ENCODE peak calls at places on chromosomes 3 and 15, in six cellular contexts. One of them, this sample, is unnamed.

GRCh38 chr3:66047321-66048050 is 8.8 kb upstream of the MAGI1 start:
- DNase-seq in sigmoid colon: no peak
- DNase-seq in GM12891: no peak
- DNase-seq in endothelial cell of umbilical vein: peak
- DNase-seq in breast epithelium: no peak
- DNase-seq in stomach: no peak
- DNase-seq in this sample: no peak

GRCh38 chr3:127886276-127886862 is 28.7 kb upstream of the KBTBD12 start:
- DNase-seq in endothelial cell of umbilical vein: no peak
- DNase-seq in GM12891: no peak
- DNase-seq in sigmoid colon: no peak
- DNase-seq in stomach: no peak
- DNase-seq in breast epithelium: no peak
- DNase-seq in this sample: no peak

GRCh38 chr3:25785826-25786225 is 2.6 kb upstream of the NGLY1 start:
- DNase-seq in sigmoid colon: no peak
- DNase-seq in endothelial cell of umbilical vein: no peak
- DNase-seq in stomach: no peak
- DNase-seq in GM12891: no peak
- DNase-seq in breast epithelium: no peak
- DNase-seq in this sample: no peak

GRCh38 chr3:14988988-14989394 is 41.6 kb downstream of the NR2C2 start:
- DNase-seq in sigmoid colon: no peak
- DNase-seq in GM12891: peak
- DNase-seq in stomach: no peak
- DNase-seq in breast epithelium: no peak
- DNase-seq in endothelial cell of umbilical vein: no peak
- DNase-seq in this sample: no peak

GRCh38 chr3:95775486-95776094 is 1038.8 kb upstream of the EPHA6 start:
- DNase-seq in sigmoid colon: no peak
- DNase-seq in endothelial cell of umbilical vein: no peak
- DNase-seq in stomach: no peak
- DNase-seq in GM12891: no peak
- DNase-seq in breast epithelium: no peak
- DNase-seq in this sample: no peak

GRCh38 chr3:112982710-112983109 is 7.8 kb upstream of the CD200R1 start:
- DNase-seq in GM12891: no peak
- DNase-seq in endothelial cell of umbilical vein: no peak
- DNase-seq in stomach: no peak
- DNase-seq in breast epithelium: no peak
- DNase-seq in sigmoid colon: no peak
- DNase-seq in this sample: no peak

GRCh38 chr3:29978036-29978435 is 628.4 kb upstream of the TGFBR2 start:
- DNase-seq in endothelial cell of umbilical vein: no peak
- DNase-seq in stomach: no peak
- DNase-seq in breast epithelium: no peak
- DNase-seq in sigmoid colon: no peak
- DNase-seq in GM12891: no peak
- DNase-seq in this sample: no peak

GRCh38 chr3:120098710-120099109 is 4.5 kb upstream of the GSK3B start:
- DNase-seq in breast epithelium: no peak
- DNase-seq in sigmoid colon: no peak
- DNase-seq in stomach: no peak
- DNase-seq in endothelial cell of umbilical vein: no peak
- DNase-seq in GM12891: no peak
- DNase-seq in this sample: no peak

GRCh38 chr3:50652709-50653108 is 22.0 kb upstream of the DOCK3 start:
- DNase-seq in sigmoid colon: no peak
- DNase-seq in stomach: peak
- DNase-seq in endothelial cell of umbilical vein: peak
- DNase-seq in GM12891: peak
- DNase-seq in breast epithelium: no peak
- DNase-seq in this sample: no peak

GRCh38 chr3:44132593-44132992 is 109.1 kb upstream of the TOPAZ1 start:
- DNase-seq in sigmoid colon: no peak
- DNase-seq in GM12891: no peak
- DNase-seq in breast epithelium: no peak
- DNase-seq in endothelial cell of umbilical vein: no peak
- DNase-seq in stomach: no peak
- DNase-seq in this sample: no peak

GRCh38 chr3:148718982-148719862 is 21.5 kb downstream of the AGTR1 start:
- DNase-seq in GM12891: no peak
- DNase-seq in endothelial cell of umbilical vein: no peak
- DNase-seq in breast epithelium: no peak
- DNase-seq in stomach: no peak
- DNase-seq in sigmoid colon: no peak
- DNase-seq in this sample: no peak

GRCh38 chr3:125087768-125088391 is 32.1 kb upstream of the HEG1 start:
- DNase-seq in sigmoid colon: no peak
- DNase-seq in stomach: no peak
- DNase-seq in endothelial cell of umbilical vein: no peak
- DNase-seq in GM12891: no peak
- DNase-seq in breast epithelium: no peak
- DNase-seq in this sample: no peak

GRCh38 chr3:194739498-194740284 is 54.0 kb downstream of the FAM43A start:
- DNase-seq in GM12891: no peak
- DNase-seq in stomach: no peak
- DNase-seq in breast epithelium: no peak
- DNase-seq in sigmoid colon: no peak
- DNase-seq in endothelial cell of umbilical vein: peak
- DNase-seq in this sample: no peak

GRCh38 chr3:190811775-190812480 is 50.6 kb downstream of the GMNC start:
- DNase-seq in stomach: no peak
- DNase-seq in endothelial cell of umbilical vein: peak
- DNase-seq in breast epithelium: no peak
- DNase-seq in sigmoid colon: no peak
- DNase-seq in GM12891: no peak
- DNase-seq in this sample: no peak

GRCh38 chr3:60316121-60316783 is 935.0 kb downstream of the FHIT start:
- DNase-seq in endothelial cell of umbilical vein: no peak
- DNase-seq in sigmoid colon: no peak
- DNase-seq in GM12891: no peak
- DNase-seq in breast epithelium: no peak
- DNase-seq in stomach: no peak
- DNase-seq in this sample: no peak

GRCh38 chr3:31776016-31776415 is 205.0 kb downstream of the OSBPL10 start:
- DNase-seq in stomach: no peak
- DNase-seq in breast epithelium: no peak
- DNase-seq in GM12891: no peak
- DNase-seq in sigmoid colon: no peak
- DNase-seq in endothelial cell of umbilical vein: no peak
- DNase-seq in this sample: no peak

GRCh38 chr15:72847806-72848205 is 64.2 kb upstream of the ADPGK start:
- DNase-seq in stomach: no peak
- DNase-seq in endothelial cell of umbilical vein: no peak
- DNase-seq in sigmoid colon: no peak
- DNase-seq in GM12891: no peak
- DNase-seq in breast epithelium: no peak
- DNase-seq in this sample: no peak

GRCh38 chr3:50627407-50628051 is 10.6 kb downstream of the MAPKAPK3 start:
- DNase-seq in endothelial cell of umbilical vein: peak
- DNase-seq in GM12891: peak
- DNase-seq in breast epithelium: no peak
- DNase-seq in sigmoid colon: no peak
- DNase-seq in stomach: peak
- DNase-seq in this sample: no peak

GRCh38 chr15:84821501-84822021 is 4.4 kb downstream of the ALPK3 start:
- DNase-seq in breast epithelium: no peak
- DNase-seq in sigmoid colon: no peak
- DNase-seq in GM12891: no peak
- DNase-seq in endothelial cell of umbilical vein: peak
- DNase-seq in stomach: no peak
- DNase-seq in this sample: no peak

GRCh38 chr3:53862241-53862640 is 15.9 kb downstream of the IL17RB start:
- DNase-seq in GM12891: no peak
- DNase-seq in sigmoid colon: no peak
- DNase-seq in stomach: no peak
- DNase-seq in endothelial cell of umbilical vein: no peak
- DNase-seq in breast epithelium: no peak
- DNase-seq in this sample: no peak

GRCh38 chr15:57138260-57138895 is 219.9 kb downstream of the TCF12 start:
- DNase-seq in breast epithelium: no peak
- DNase-seq in endothelial cell of umbilical vein: peak
- DNase-seq in stomach: peak
- DNase-seq in sigmoid colon: no peak
- DNase-seq in GM12891: no peak
- DNase-seq in this sample: no peak

GRCh38 chr3:125240496-125240895 is 27.9 kb upstream of the SLC12A8 start:
- DNase-seq in sigmoid colon: no peak
- DNase-seq in endothelial cell of umbilical vein: no peak
- DNase-seq in GM12891: no peak
- DNase-seq in stomach: no peak
- DNase-seq in breast epithelium: no peak
- DNase-seq in this sample: no peak

GRCh38 chr3:105842943-105843342 is 25.9 kb downstream of the CBLB start:
- DNase-seq in endothelial cell of umbilical vein: no peak
- DNase-seq in sigmoid colon: no peak
- DNase-seq in breast epithelium: no peak
- DNase-seq in stomach: no peak
- DNase-seq in GM12891: no peak
- DNase-seq in this sample: no peak

GRCh38 chr15:60993008-60993407 is 236.1 kb downstream of the RORA start:
- DNase-seq in sigmoid colon: no peak
- DNase-seq in breast epithelium: no peak
- DNase-seq in endothelial cell of umbilical vein: no peak
- DNase-seq in stomach: no peak
- DNase-seq in GM12891: no peak
- DNase-seq in this sample: no peak

GRCh38 chr15:94844533-94845390 is 613.4 kb downstream of the MCTP2 start:
- DNase-seq in GM12891: no peak
- DNase-seq in breast epithelium: no peak
- DNase-seq in sigmoid colon: peak
- DNase-seq in stomach: peak
- DNase-seq in endothelial cell of umbilical vein: peak
- DNase-seq in this sample: no peak

GRCh38 chr15:35445891-35446290 is 100.1 kb downstream of the DPH6 start:
- DNase-seq in endothelial cell of umbilical vein: no peak
- DNase-seq in breast epithelium: no peak
- DNase-seq in stomach: no peak
- DNase-seq in sigmoid colon: no peak
- DNase-seq in GM12891: no peak
- DNase-seq in this sample: no peak

GRCh38 chr15:95085056-95085455 is 853.7 kb downstream of the MCTP2 start:
- DNase-seq in breast epithelium: no peak
- DNase-seq in endothelial cell of umbilical vein: no peak
- DNase-seq in stomach: no peak
- DNase-seq in sigmoid colon: no peak
- DNase-seq in GM12891: no peak
- DNase-seq in this sample: no peak

GRCh38 chr15:71055461-71055860 is 59.8 kb upstream of the THSD4 start:
- DNase-seq in endothelial cell of umbilical vein: peak
- DNase-seq in GM12891: no peak
- DNase-seq in breast epithelium: no peak
- DNase-seq in sigmoid colon: no peak
- DNase-seq in stomach: no peak
- DNase-seq in this sample: no peak

GRCh38 chr3:194296448-194296831 is 54.7 kb downstream of the CPN2 start:
- DNase-seq in stomach: no peak
- DNase-seq in GM12891: no peak
- DNase-seq in breast epithelium: peak
- DNase-seq in endothelial cell of umbilical vein: peak
- DNase-seq in sigmoid colon: peak
- DNase-seq in this sample: no peak

GRCh38 chr3:67648701-67649100 is 5.7 kb downstream of the SUCLG2 start:
- DNase-seq in stomach: peak
- DNase-seq in GM12891: no peak
- DNase-seq in sigmoid colon: no peak
- DNase-seq in breast epithelium: no peak
- DNase-seq in endothelial cell of umbilical vein: no peak
- DNase-seq in this sample: no peak

GRCh38 chr3:67646586-67647234 is 7.7 kb downstream of the SUCLG2 start:
- DNase-seq in GM12891: no peak
- DNase-seq in sigmoid colon: no peak
- DNase-seq in breast epithelium: no peak
- DNase-seq in stomach: no peak
- DNase-seq in endothelial cell of umbilical vein: no peak
- DNase-seq in this sample: no peak

GRCh38 chr3:67648229-67648628 is 6.2 kb downstream of the SUCLG2 start:
- DNase-seq in sigmoid colon: no peak
- DNase-seq in GM12891: no peak
- DNase-seq in breast epithelium: no peak
- DNase-seq in endothelial cell of umbilical vein: no peak
- DNase-seq in stomach: no peak
- DNase-seq in this sample: no peak

GRCh38 chr3:67649681-67650080 is 4.7 kb downstream of the SUCLG2 start:
- DNase-seq in GM12891: no peak
- DNase-seq in sigmoid colon: no peak
- DNase-seq in stomach: no peak
- DNase-seq in breast epithelium: no peak
- DNase-seq in endothelial cell of umbilical vein: no peak
- DNase-seq in this sample: no peak

GRCh38 chr3:67647390-67647878 is 7.0 kb downstream of the SUCLG2 start:
- DNase-seq in breast epithelium: peak
- DNase-seq in sigmoid colon: no peak
- DNase-seq in GM12891: no peak
- DNase-seq in endothelial cell of umbilical vein: peak
- DNase-seq in stomach: peak
- DNase-seq in this sample: no peak
- TF ChIP-seq POLR2AphosphoS5 in breast epithelium: no peak
- TF ChIP-seq POLR2AphosphoS5 in sigmoid colon: no peak
- TF ChIP-seq POLR2AphosphoS5 in GM12891: no peak
- TF ChIP-seq POLR2AphosphoS5 in endothelial cell of umbilical vein: no peak
- TF ChIP-seq POLR2AphosphoS5 in stomach: peak
- TF ChIP-seq POLR2AphosphoS5 in this sample: no peak

GRCh38 chr15:74179101-74179841 is 5.8 kb downstream of the ISLR start:
- DNase-seq in GM12891: no peak
- DNase-seq in breast epithelium: peak
- DNase-seq in stomach: no peak
- DNase-seq in sigmoid colon: peak
- DNase-seq in endothelial cell of umbilical vein: peak
- DNase-seq in this sample: peak
- TF ChIP-seq POLR2A in GM12891: no peak
- TF ChIP-seq POLR2A in breast epithelium: no peak
- TF ChIP-seq POLR2A in stomach: no peak
- TF ChIP-seq POLR2A in sigmoid colon: no peak
- TF ChIP-seq POLR2A in endothelial cell of umbilical vein: no peak
- TF ChIP-seq POLR2A in this sample: no peak

DNA sequence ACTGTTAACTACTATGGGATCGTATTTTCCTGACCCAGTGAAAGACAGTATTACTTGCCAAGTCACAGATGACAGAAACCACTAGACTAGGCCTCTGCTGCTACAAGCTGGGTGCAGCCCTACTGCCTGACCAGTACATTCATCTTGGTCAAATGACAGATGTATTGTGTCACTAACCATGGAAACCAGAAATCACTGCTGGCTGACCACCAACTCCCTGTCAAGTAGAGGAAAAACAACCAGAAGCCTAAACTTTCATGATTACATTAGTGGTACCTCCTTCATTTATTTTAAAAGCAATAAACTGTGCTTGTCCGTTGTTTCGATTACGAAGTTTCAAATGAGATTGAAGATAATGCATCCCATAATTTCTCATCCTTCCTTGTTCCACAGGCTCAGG is 309.8 kb downstream of the LSAMP start:
- DNase-seq in GM12891: no peak
- DNase-seq in breast epithelium: no peak
- DNase-seq in sigmoid colon: peak
- DNase-seq in stomach: no peak
- DNase-seq in endothelial cell of umbilical vein: peak
- DNase-seq in this sample: peak
- TF ChIP-seq POLR2AphosphoS5 in GM12891: no peak
- TF ChIP-seq POLR2AphosphoS5 in breast epithelium: no peak
- TF ChIP-seq POLR2AphosphoS5 in sigmoid colon: peak
- TF ChIP-seq POLR2AphosphoS5 in stomach: peak
- TF ChIP-seq POLR2AphosphoS5 in endothelial cell of umbilical vein: no peak
- TF ChIP-seq POLR2AphosphoS5 in this sample: no peak

GRCh38 chr3:188153498-188153948 is 434 bp upstream of the LPP start:
- DNase-seq in sigmoid colon: peak
- DNase-seq in breast epithelium: peak
- DNase-seq in endothelial cell of umbilical vein: peak
- DNase-seq in GM12891: peak
- DNase-seq in stomach: peak
- DNase-seq in this sample: peak
- TF ChIP-seq POLR2A in sigmoid colon: peak
- TF ChIP-seq POLR2A in breast epithelium: peak
- TF ChIP-seq POLR2A in endothelial cell of umbilical vein: no peak
- TF ChIP-seq POLR2A in GM12891: no peak
- TF ChIP-seq POLR2A in stomach: no peak
- TF ChIP-seq POLR2A in this sample: peak